ENCODE peak calls at places on chromosomes 13 and 19, in seven cellular contexts. One of them, this sample, is unnamed.

GRCh38 chr13:99992376-99992775 is 10.8 kb downstream of the ZIC2 start:
- DNase-seq in upper lobe of left lung: no peak
- DNase-seq in HFFc6: no peak
- DNase-seq in B cell: no peak
- DNase-seq in neural progenitor cell: peak
- DNase-seq in cardiac muscle cell: no peak
- DNase-seq in breast epithelium: no peak
- DNase-seq in this sample: no peak

GRCh38 chr19:18475004-18475453 is 37.1 kb upstream of the ISYNA1 start:
- DNase-seq in HFFc6: no peak
- DNase-seq in cardiac muscle cell: no peak
- DNase-seq in upper lobe of left lung: no peak
- DNase-seq in B cell: no peak
- DNase-seq in breast epithelium: no peak
- DNase-seq in neural progenitor cell: no peak
- DNase-seq in this sample: no peak

GRCh38 chr19:10516671-10517286 is 468 bp downstream of the S1PR5 start:
- DNase-seq in cardiac muscle cell: no peak
- DNase-seq in HFFc6: peak
- DNase-seq in upper lobe of left lung: no peak
- DNase-seq in B cell: no peak
- DNase-seq in neural progenitor cell: no peak
- DNase-seq in breast epithelium: no peak
- DNase-seq in this sample: peak

GRCh38 chr19:42295831-42296525 is 6.0 kb upstream of the PRR19 start:
- DNase-seq in B cell: peak
- DNase-seq in breast epithelium: peak
- DNase-seq in cardiac muscle cell: peak
- DNase-seq in HFFc6: peak
- DNase-seq in neural progenitor cell: peak
- DNase-seq in upper lobe of left lung: peak
- DNase-seq in this sample: peak

GRCh38 chr19:53915000-53915399 is 5.9 kb downstream of the CACNG7 start:
- DNase-seq in upper lobe of left lung: no peak
- DNase-seq in HFFc6: no peak
- DNase-seq in cardiac muscle cell: no peak
- DNase-seq in B cell: no peak
- DNase-seq in neural progenitor cell: peak
- DNase-seq in breast epithelium: no peak
- DNase-seq in this sample: no peak

GRCh38 chr13:26961890-26962615 is 201.5 kb upstream of the GPR12 start:
- DNase-seq in B cell: no peak
- DNase-seq in upper lobe of left lung: peak
- DNase-seq in breast epithelium: no peak
- DNase-seq in neural progenitor cell: no peak
- DNase-seq in HFFc6: no peak
- DNase-seq in cardiac muscle cell: no peak
- DNase-seq in this sample: no peak

GRCh38 chr13:30690282-30691188 is 44.8 kb upstream of the ALOX5AP start:
- DNase-seq in neural progenitor cell: no peak
- DNase-seq in HFFc6: peak
- DNase-seq in B cell: peak
- DNase-seq in cardiac muscle cell: peak
- DNase-seq in breast epithelium: peak
- DNase-seq in upper lobe of left lung: peak
- DNase-seq in this sample: no peak

GRCh38 chr13:20412761-20413355 is 112.8 kb downstream of the CRYL1 start:
- DNase-seq in HFFc6: no peak
- DNase-seq in B cell: no peak
- DNase-seq in cardiac muscle cell: no peak
- DNase-seq in neural progenitor cell: no peak
- DNase-seq in breast epithelium: no peak
- DNase-seq in upper lobe of left lung: no peak
- DNase-seq in this sample: no peak

GRCh38 chr13:37385248-37385647 is 213.3 kb downstream of the POSTN start:
- DNase-seq in neural progenitor cell: peak
- DNase-seq in B cell: no peak
- DNase-seq in breast epithelium: no peak
- DNase-seq in cardiac muscle cell: no peak
- DNase-seq in upper lobe of left lung: no peak
- DNase-seq in HFFc6: no peak
- DNase-seq in this sample: no peak

GRCh38 chr13:112877496-112877895 is 91.5 kb upstream of the MCF2L start:
- DNase-seq in upper lobe of left lung: no peak
- DNase-seq in breast epithelium: no peak
- DNase-seq in HFFc6: no peak
- DNase-seq in cardiac muscle cell: no peak
- DNase-seq in neural progenitor cell: no peak
- DNase-seq in B cell: no peak
- DNase-seq in this sample: no peak

GRCh38 chr13:27665333-27665732 is 43.6 kb downstream of the POLR1D start:
- DNase-seq in breast epithelium: no peak
- DNase-seq in B cell: no peak
- DNase-seq in upper lobe of left lung: no peak
- DNase-seq in neural progenitor cell: peak
- DNase-seq in HFFc6: no peak
- DNase-seq in cardiac muscle cell: no peak
- DNase-seq in this sample: no peak

GRCh38 chr19:51726049-51726448 is 2.3 kb upstream of the HAS1 start:
- DNase-seq in neural progenitor cell: no peak
- DNase-seq in B cell: no peak
- DNase-seq in HFFc6: peak
- DNase-seq in cardiac muscle cell: peak
- DNase-seq in breast epithelium: peak
- DNase-seq in upper lobe of left lung: no peak
- DNase-seq in this sample: no peak

GRCh38 chr19:33678796-33679195 is 57.0 kb downstream of the CHST8 start:
- DNase-seq in breast epithelium: peak
- DNase-seq in upper lobe of left lung: no peak
- DNase-seq in cardiac muscle cell: no peak
- DNase-seq in HFFc6: no peak
- DNase-seq in B cell: no peak
- DNase-seq in neural progenitor cell: no peak
- DNase-seq in this sample: no peak

GRCh38 chr19:52451241-52451640 is 2.1 kb upstream of the ZNF578 start:
- DNase-seq in cardiac muscle cell: no peak
- DNase-seq in HFFc6: no peak
- DNase-seq in breast epithelium: no peak
- DNase-seq in B cell: no peak
- DNase-seq in upper lobe of left lung: no peak
- DNase-seq in neural progenitor cell: no peak
- DNase-seq in this sample: no peak

GRCh38 chr13:77330009-77330471 is 3.1 kb upstream of the MYCBP2 start:
- DNase-seq in B cell: no peak
- DNase-seq in cardiac muscle cell: peak
- DNase-seq in HFFc6: no peak
- DNase-seq in neural progenitor cell: no peak
- DNase-seq in breast epithelium: no peak
- DNase-seq in upper lobe of left lung: no peak
- DNase-seq in this sample: no peak

GRCh38 chr19:33193864-33194362 is at the start of gene LRP3:
- DNase-seq in neural progenitor cell: peak
- DNase-seq in B cell: no peak
- DNase-seq in breast epithelium: no peak
- DNase-seq in upper lobe of left lung: peak
- DNase-seq in HFFc6: no peak
- DNase-seq in cardiac muscle cell: peak
- DNase-seq in this sample: no peak

GRCh38 chr19:45972081-45972943 is 1.4 kb downstream of the NOVA2 start:
- DNase-seq in B cell: peak
- DNase-seq in upper lobe of left lung: peak
- DNase-seq in breast epithelium: no peak
- DNase-seq in neural progenitor cell: no peak
- DNase-seq in cardiac muscle cell: no peak
- DNase-seq in HFFc6: no peak
- DNase-seq in this sample: no peak

GRCh38 chr19:50488795-50489194 is 12.1 kb upstream of the GARIN5A start:
- DNase-seq in breast epithelium: no peak
- DNase-seq in B cell: no peak
- DNase-seq in cardiac muscle cell: no peak
- DNase-seq in upper lobe of left lung: no peak
- DNase-seq in neural progenitor cell: no peak
- DNase-seq in HFFc6: no peak
- DNase-seq in this sample: no peak

GRCh38 chr19:42060117-42060516 is 9.9 kb downstream of the GRIK5 start:
- DNase-seq in HFFc6: no peak
- DNase-seq in B cell: no peak
- DNase-seq in upper lobe of left lung: no peak
- DNase-seq in cardiac muscle cell: no peak
- DNase-seq in neural progenitor cell: no peak
- DNase-seq in breast epithelium: no peak
- DNase-seq in this sample: no peak

DNA sequence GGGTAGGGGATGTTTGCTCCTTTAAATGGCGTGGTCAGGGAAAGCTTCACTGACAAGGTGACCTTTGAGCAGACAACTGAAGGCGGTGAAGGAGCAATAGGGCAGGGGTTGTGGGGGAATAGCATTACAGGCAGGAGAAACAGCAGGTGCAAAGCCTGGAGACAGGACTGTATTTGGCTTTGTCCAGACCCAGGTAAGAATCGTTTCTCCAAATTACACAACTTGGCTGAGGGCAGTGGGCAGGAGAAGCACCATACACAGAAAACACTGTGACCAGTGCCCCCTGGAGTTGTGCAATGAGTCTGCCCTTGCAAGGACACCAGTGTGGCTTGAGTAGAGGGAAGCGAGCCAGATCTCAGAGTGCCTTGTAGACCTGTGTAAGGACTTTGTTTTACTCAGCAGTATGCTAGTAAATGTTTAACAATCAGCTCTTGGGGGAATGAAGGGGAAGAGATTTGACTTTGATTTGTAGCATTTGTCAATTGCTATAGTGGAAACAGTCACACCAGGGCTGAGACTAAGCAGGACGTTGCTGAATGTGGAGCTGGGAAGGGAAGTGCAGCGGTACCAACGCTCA is 360.0 kb downstream of the DCT start:
- DNase-seq in B cell: no peak
- DNase-seq in HFFc6: no peak
- DNase-seq in upper lobe of left lung: peak
- DNase-seq in breast epithelium: no peak
- DNase-seq in cardiac muscle cell: no peak
- DNase-seq in neural progenitor cell: no peak
- DNase-seq in this sample: no peak
- TF ChIP-seq CTCF in B cell: no peak
- TF ChIP-seq CTCF in HFFc6: no peak
- TF ChIP-seq CTCF in upper lobe of left lung: no peak
- TF ChIP-seq CTCF in breast epithelium: no peak
- TF ChIP-seq CTCF in cardiac muscle cell: no peak
- TF ChIP-seq CTCF in neural progenitor cell: peak
- TF ChIP-seq CTCF in this sample: no peak

GRCh38 chr13:45949161-45949560 is 97.6 kb upstream of the SIAH3 start:
- DNase-seq in upper lobe of left lung: no peak
- DNase-seq in breast epithelium: no peak
- DNase-seq in neural progenitor cell: no peak
- DNase-seq in B cell: no peak
- DNase-seq in HFFc6: no peak
- DNase-seq in cardiac muscle cell: no peak
- DNase-seq in this sample: no peak

GRCh38 chr13:45951724-45952123 is 100.2 kb upstream of the SIAH3 start:
- DNase-seq in upper lobe of left lung: no peak
- DNase-seq in HFFc6: no peak
- DNase-seq in cardiac muscle cell: no peak
- DNase-seq in breast epithelium: no peak
- DNase-seq in neural progenitor cell: no peak
- DNase-seq in B cell: no peak
- DNase-seq in this sample: no peak

GRCh38 chr13:45954861-45955595 is 97.5 kb downstream of the ZC3H13 start:
- DNase-seq in neural progenitor cell: no peak
- DNase-seq in breast epithelium: no peak
- DNase-seq in cardiac muscle cell: peak
- DNase-seq in upper lobe of left lung: no peak
- DNase-seq in B cell: no peak
- DNase-seq in HFFc6: no peak
- DNase-seq in this sample: no peak

GRCh38 chr13:45953082-45953481 is 99.5 kb downstream of the ZC3H13 start:
- DNase-seq in breast epithelium: no peak
- DNase-seq in upper lobe of left lung: no peak
- DNase-seq in B cell: no peak
- DNase-seq in neural progenitor cell: no peak
- DNase-seq in HFFc6: no peak
- DNase-seq in cardiac muscle cell: no peak
- DNase-seq in this sample: no peak

GRCh38 chr13:45950343-45950995 is 98.9 kb upstream of the SIAH3 start:
- DNase-seq in breast epithelium: no peak
- DNase-seq in B cell: no peak
- DNase-seq in neural progenitor cell: no peak
- DNase-seq in cardiac muscle cell: no peak
- DNase-seq in upper lobe of left lung: peak
- DNase-seq in HFFc6: no peak
- DNase-seq in this sample: no peak
- TF ChIP-seq CTCF in breast epithelium: no peak
- TF ChIP-seq CTCF in B cell: no peak
- TF ChIP-seq CTCF in neural progenitor cell: no peak
- TF ChIP-seq CTCF in cardiac muscle cell: no peak
- TF ChIP-seq CTCF in upper lobe of left lung: no peak
- TF ChIP-seq CTCF in HFFc6: no peak
- TF ChIP-seq CTCF in this sample: no peak

GRCh38 chr19:2950286-2951124 is 5.7 kb upstream of the ZNF77 start:
- DNase-seq in neural progenitor cell: peak
- DNase-seq in HFFc6: peak
- DNase-seq in breast epithelium: peak
- DNase-seq in cardiac muscle cell: peak
- DNase-seq in upper lobe of left lung: peak
- DNase-seq in B cell: peak
- DNase-seq in this sample: peak

GRCh38 chr19:2957160-2957559 is 12.4 kb upstream of the ZNF77 start:
- DNase-seq in HFFc6: no peak
- DNase-seq in breast epithelium: no peak
- DNase-seq in neural progenitor cell: no peak
- DNase-seq in cardiac muscle cell: no peak
- DNase-seq in upper lobe of left lung: no peak
- DNase-seq in B cell: no peak
- DNase-seq in this sample: no peak

GRCh38 chr19:2949939-2950285 is 5.1 kb upstream of the ZNF77 start:
- DNase-seq in HFFc6: no peak
- DNase-seq in breast epithelium: no peak
- DNase-seq in neural progenitor cell: no peak
- DNase-seq in upper lobe of left lung: peak
- DNase-seq in B cell: no peak
- DNase-seq in cardiac muscle cell: peak
- DNase-seq in this sample: peak

GRCh38 chr19:2952953-2953481 is 8.2 kb upstream of the ZNF77 start:
- DNase-seq in breast epithelium: peak
- DNase-seq in neural progenitor cell: no peak
- DNase-seq in upper lobe of left lung: peak
- DNase-seq in B cell: no peak
- DNase-seq in HFFc6: no peak
- DNase-seq in cardiac muscle cell: no peak
- DNase-seq in this sample: no peak
- TF ChIP-seq CTCF in breast epithelium: peak
- TF ChIP-seq CTCF in neural progenitor cell: no peak
- TF ChIP-seq CTCF in upper lobe of left lung: no peak
- TF ChIP-seq CTCF in B cell: no peak
- TF ChIP-seq CTCF in HFFc6: peak
- TF ChIP-seq CTCF in cardiac muscle cell: no peak
- TF ChIP-seq CTCF in this sample: no peak

DNA sequence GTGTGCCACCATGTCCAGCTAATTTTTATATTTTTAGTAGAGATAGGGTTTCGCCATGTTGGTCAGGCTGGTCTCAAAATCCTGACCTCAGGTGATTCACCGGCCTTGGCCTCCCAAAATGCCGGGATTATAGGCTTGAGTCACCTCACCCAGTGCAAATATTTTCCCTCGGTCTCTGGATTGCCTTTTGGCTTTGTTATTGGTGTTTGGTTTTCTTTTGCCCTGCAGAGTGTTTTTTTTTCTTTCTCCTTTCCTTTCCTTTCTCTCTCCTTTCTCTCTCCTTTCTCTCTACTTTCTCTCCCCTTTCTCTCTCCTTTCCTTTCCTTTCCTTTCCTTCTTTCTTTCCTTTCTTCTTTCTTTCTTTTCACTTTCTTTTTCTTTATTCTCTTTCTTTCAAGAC is 33.2 kb downstream of the KDM4B start:
- DNase-seq in B cell: no peak
- DNase-seq in upper lobe of left lung: no peak
- DNase-seq in HFFc6: peak
- DNase-seq in breast epithelium: no peak
- DNase-seq in neural progenitor cell: no peak
- DNase-seq in cardiac muscle cell: peak
- DNase-seq in this sample: no peak
- TF ChIP-seq CTCF in B cell: no peak
- TF ChIP-seq CTCF in upper lobe of left lung: no peak
- TF ChIP-seq CTCF in HFFc6: no peak
- TF ChIP-seq CTCF in breast epithelium: no peak
- TF ChIP-seq CTCF in neural progenitor cell: no peak
- TF ChIP-seq CTCF in cardiac muscle cell: no peak
- TF ChIP-seq CTCF in this sample: no peak

This sample was measured in GM13976.